ENCODE peak calls at places on chromosomes 16 and 17, in six cellular contexts. One of them, this sample, is unnamed.

GRCh38 chr17:79065105-79065670 is 9.4 kb upstream of the ENGASE start:
- DNase-seq in COLO829: peak; percentile 46
- DNase-seq in stimulated activated CD4-positive, alpha-beta T cell treated with anti-CD3 and anti-CD28 coated beads, Interleukin-1b, Interleukin-23, amount 100 ng/mL, for 4 hours: no peak
- DNase-seq in HT1080: no peak
- DNase-seq in skeletal muscle cell: no peak
- DNase-seq in transverse colon: peak; percentile 75
- DNase-seq in this sample: no peak

GRCh38 chr16:27980076-27980775 is 83.3 kb downstream of the GSG1L start:
- DNase-seq in transverse colon: no peak
- DNase-seq in stimulated activated CD4-positive, alpha-beta T cell treated with anti-CD3 and anti-CD28 coated beads, Interleukin-1b, Interleukin-23, amount 100 ng/mL, for 4 hours: no peak
- DNase-seq in HT1080: no peak
- DNase-seq in COLO829: no peak
- DNase-seq in skeletal muscle cell: no peak
- DNase-seq in this sample: peak; percentile 64

GRCh38 chr17:40487371-40488020 is 13.9 kb downstream of the TNS4 start:
- DNase-seq in skeletal muscle cell: no peak
- DNase-seq in HT1080: no peak
- DNase-seq in COLO829: no peak
- DNase-seq in transverse colon: no peak
- DNase-seq in stimulated activated CD4-positive, alpha-beta T cell treated with anti-CD3 and anti-CD28 coated beads, Interleukin-1b, Interleukin-23, amount 100 ng/mL, for 4 hours: no peak
- DNase-seq in this sample: no peak

GRCh38 chr17:40479754-40480480 is 21.5 kb downstream of the TNS4 start:
- DNase-seq in stimulated activated CD4-positive, alpha-beta T cell treated with anti-CD3 and anti-CD28 coated beads, Interleukin-1b, Interleukin-23, amount 100 ng/mL, for 4 hours: no peak
- DNase-seq in COLO829: no peak
- DNase-seq in skeletal muscle cell: no peak
- DNase-seq in transverse colon: no peak
- DNase-seq in HT1080: no peak
- DNase-seq in this sample: no peak

GRCh38 chr16:20566864-20567263 is 9.3 kb downstream of the ACSM2B start:
- DNase-seq in stimulated activated CD4-positive, alpha-beta T cell treated with anti-CD3 and anti-CD28 coated beads, Interleukin-1b, Interleukin-23, amount 100 ng/mL, for 4 hours: no peak
- DNase-seq in COLO829: no peak
- DNase-seq in transverse colon: no peak
- DNase-seq in HT1080: no peak
- DNase-seq in skeletal muscle cell: no peak
- DNase-seq in this sample: no peak

GRCh38 chr17:1422907-1423306 is 22.9 kb upstream of the YWHAE start:
- DNase-seq in transverse colon: no peak
- DNase-seq in stimulated activated CD4-positive, alpha-beta T cell treated with anti-CD3 and anti-CD28 coated beads, Interleukin-1b, Interleukin-23, amount 100 ng/mL, for 4 hours: no peak
- DNase-seq in COLO829: peak; percentile 96
- DNase-seq in HT1080: peak; percentile 96
- DNase-seq in skeletal muscle cell: peak; percentile 86
- DNase-seq in this sample: no peak

GRCh38 chr16:29804455-29805231 is 1.7 kb upstream of the MAZ start:
- DNase-seq in stimulated activated CD4-positive, alpha-beta T cell treated with anti-CD3 and anti-CD28 coated beads, Interleukin-1b, Interleukin-23, amount 100 ng/mL, for 4 hours: no peak
- DNase-seq in transverse colon: peak; percentile 37
- DNase-seq in skeletal muscle cell: no peak
- DNase-seq in COLO829: no peak
- DNase-seq in HT1080: no peak
- DNase-seq in this sample: no peak

GRCh38 chr16:11353158-11353557 is 7.9 kb downstream of the RMI2 start:
- DNase-seq in stimulated activated CD4-positive, alpha-beta T cell treated with anti-CD3 and anti-CD28 coated beads, Interleukin-1b, Interleukin-23, amount 100 ng/mL, for 4 hours: no peak
- DNase-seq in transverse colon: no peak
- DNase-seq in HT1080: no peak
- DNase-seq in COLO829: no peak
- DNase-seq in skeletal muscle cell: no peak
- DNase-seq in this sample: no peak

GRCh38 chr17:63250830-63251229 is 195.3 kb downstream of the CYB561 start:
- DNase-seq in HT1080: no peak
- DNase-seq in COLO829: no peak
- DNase-seq in skeletal muscle cell: no peak
- DNase-seq in stimulated activated CD4-positive, alpha-beta T cell treated with anti-CD3 and anti-CD28 coated beads, Interleukin-1b, Interleukin-23, amount 100 ng/mL, for 4 hours: no peak
- DNase-seq in transverse colon: no peak
- DNase-seq in this sample: no peak

GRCh38 chr17:60039096-60039495 is 39.6 kb downstream of the HEATR6 start:
- DNase-seq in HT1080: peak; percentile 76
- DNase-seq in skeletal muscle cell: no peak
- DNase-seq in transverse colon: no peak
- DNase-seq in COLO829: no peak
- DNase-seq in stimulated activated CD4-positive, alpha-beta T cell treated with anti-CD3 and anti-CD28 coated beads, Interleukin-1b, Interleukin-23, amount 100 ng/mL, for 4 hours: no peak
- DNase-seq in this sample: no peak

GRCh38 chr17:31917065-31917529 is 15.6 kb upstream of the UTP6 start:
- DNase-seq in transverse colon: no peak
- DNase-seq in COLO829: no peak
- DNase-seq in skeletal muscle cell: no peak
- DNase-seq in stimulated activated CD4-positive, alpha-beta T cell treated with anti-CD3 and anti-CD28 coated beads, Interleukin-1b, Interleukin-23, amount 100 ng/mL, for 4 hours: no peak
- DNase-seq in HT1080: no peak
- DNase-seq in this sample: no peak

GRCh38 chr16:84795338-84796053 is 24.3 kb upstream of the CRISPLD2 start:
- DNase-seq in skeletal muscle cell: peak; percentile 98
- DNase-seq in transverse colon: peak; percentile 66
- DNase-seq in COLO829: no peak
- DNase-seq in HT1080: peak; percentile 42
- DNase-seq in stimulated activated CD4-positive, alpha-beta T cell treated with anti-CD3 and anti-CD28 coated beads, Interleukin-1b, Interleukin-23, amount 100 ng/mL, for 4 hours: no peak
- DNase-seq in this sample: no peak

GRCh38 chr17:45371414-45372324 is 54.8 kb upstream of the MAP3K14 start:
- DNase-seq in HT1080: peak; percentile 98
- DNase-seq in stimulated activated CD4-positive, alpha-beta T cell treated with anti-CD3 and anti-CD28 coated beads, Interleukin-1b, Interleukin-23, amount 100 ng/mL, for 4 hours: peak; percentile 34
- DNase-seq in skeletal muscle cell: peak; percentile 95
- DNase-seq in transverse colon: peak; percentile 82
- DNase-seq in COLO829: peak; percentile 94
- DNase-seq in this sample: no peak

GRCh38 chr16:89009343-89010209 is 32.6 kb upstream of the CBFA2T3 start:
- DNase-seq in stimulated activated CD4-positive, alpha-beta T cell treated with anti-CD3 and anti-CD28 coated beads, Interleukin-1b, Interleukin-23, amount 100 ng/mL, for 4 hours: no peak
- DNase-seq in HT1080: no peak
- DNase-seq in skeletal muscle cell: no peak
- DNase-seq in transverse colon: no peak
- DNase-seq in COLO829: no peak
- DNase-seq in this sample: no peak

GRCh38 chr16:11743308-11744074 is 834 bp upstream of the TXNDC11 start:
- DNase-seq in stimulated activated CD4-positive, alpha-beta T cell treated with anti-CD3 and anti-CD28 coated beads, Interleukin-1b, Interleukin-23, amount 100 ng/mL, for 4 hours: no peak
- DNase-seq in COLO829: no peak
- DNase-seq in HT1080: peak; percentile 56
- DNase-seq in transverse colon: peak; percentile 39
- DNase-seq in skeletal muscle cell: no peak
- DNase-seq in this sample: no peak